ENCODE peak calls at places on chromosomes 5 and 9, in five cellular contexts. W is MCF 10A; L is GM13977; X is CD8-positive, alpha-beta T cell; S is Calu3. I is an unnamed sample.

GRCh38 chr5:53997736-53998627 is 312.4 kb downstream of the ARL15 start:
- DNase-seq in L (no peak), W (no peak), S (no peak), X (no peak), I (no peak)

GRCh38 chr9:126498331-126498730 is 115.4 kb upstream of the LMX1B start:
- DNase-seq in S (no peak), W (no peak), X (no peak), L (no peak), I (no peak)

GRCh38 chr5:158609328-158609727 is 490.4 kb downstream of the EBF1 start:
- DNase-seq in S (no peak), W (no peak), X (no peak), L (no peak), I (no peak)

GRCh38 chr5:3281346-3281745 is 314.3 kb upstream of the IRX1 start:
- DNase-seq in W (no peak), S (no peak), X (no peak), L (no peak), I (no peak)

GRCh38 chr5:170426149-170426767 is 37.1 kb upstream of the KCNMB1 start:
- DNase-seq in L (peak), S (no peak), X (no peak), W (no peak), I (no peak)

GRCh38 chr9:133149130-133150015 is 14.3 kb downstream of the GBGT1 start:
- DNase-seq in S (peak), W (peak), X (peak), L (peak), I (peak)

GRCh38 chr5:20972419-20972925 is 984.5 kb upstream of the CDH18 start:
- DNase-seq in L (no peak), X (no peak), S (peak), W (peak), I (no peak)

GRCh38 chr9:113955076-113955752 is 79.1 kb downstream of the ZNF618 start:
- DNase-seq in S (no peak), W (peak), L (no peak), X (no peak), I (no peak)

GRCh38 chr5:144162686-144163085 is 7.8 kb downstream of the YIPF5 start:
- DNase-seq in S (no peak), X (no peak), W (no peak), L (no peak), I (no peak)

GRCh38 chr9:75117572-75117971 is 29.3 kb downstream of the OSTF1 start:
- DNase-seq in W (no peak), S (no peak), X (no peak), L (no peak), I (no peak)

GRCh38 chr9:126516936-126517750 is 96.6 kb upstream of the LMX1B start:
- DNase-seq in W (peak), S (peak), L (peak), X (no peak), I (peak)

GRCh38 chr9:128361981-128362646 is 9.1 kb upstream of the URM1 start:
- DNase-seq in S (peak), L (peak), X (peak), W (peak), I (peak)

GRCh38 chr9:132703336-132703735 is 33.1 kb downstream of the GTF3C4 start:
- DNase-seq in W (no peak), X (no peak), L (no peak), S (no peak), I (no peak)

GRCh38 chr5:68418230-68418629 is 202.7 kb downstream of the PIK3R1 start:
- DNase-seq in S (no peak), X (no peak), L (no peak), W (no peak), I (no peak)

GRCh38 chr9:4689013-4689412 is 9.6 kb downstream of the CDC37L1 start:
- DNase-seq in W (no peak), S (no peak), X (no peak), L (no peak), I (no peak)

GRCh38 chr5:169272111-169272510 is 28.8 kb downstream of the SLIT3 start:
- DNase-seq in L (no peak), S (no peak), W (peak), X (no peak), I (no peak)

GRCh38 chr9:115133649-115134048 is 15.7 kb upstream of the TNC start:
- DNase-seq in L (no peak), X (no peak), S (no peak), W (no peak), I (no peak)

GRCh38 chr9:35179347-35180271 is 17.8 kb downstream of the UNC13B start:
- DNase-seq in X (no peak), S (no peak), L (no peak), W (peak), I (no peak)

DNA sequence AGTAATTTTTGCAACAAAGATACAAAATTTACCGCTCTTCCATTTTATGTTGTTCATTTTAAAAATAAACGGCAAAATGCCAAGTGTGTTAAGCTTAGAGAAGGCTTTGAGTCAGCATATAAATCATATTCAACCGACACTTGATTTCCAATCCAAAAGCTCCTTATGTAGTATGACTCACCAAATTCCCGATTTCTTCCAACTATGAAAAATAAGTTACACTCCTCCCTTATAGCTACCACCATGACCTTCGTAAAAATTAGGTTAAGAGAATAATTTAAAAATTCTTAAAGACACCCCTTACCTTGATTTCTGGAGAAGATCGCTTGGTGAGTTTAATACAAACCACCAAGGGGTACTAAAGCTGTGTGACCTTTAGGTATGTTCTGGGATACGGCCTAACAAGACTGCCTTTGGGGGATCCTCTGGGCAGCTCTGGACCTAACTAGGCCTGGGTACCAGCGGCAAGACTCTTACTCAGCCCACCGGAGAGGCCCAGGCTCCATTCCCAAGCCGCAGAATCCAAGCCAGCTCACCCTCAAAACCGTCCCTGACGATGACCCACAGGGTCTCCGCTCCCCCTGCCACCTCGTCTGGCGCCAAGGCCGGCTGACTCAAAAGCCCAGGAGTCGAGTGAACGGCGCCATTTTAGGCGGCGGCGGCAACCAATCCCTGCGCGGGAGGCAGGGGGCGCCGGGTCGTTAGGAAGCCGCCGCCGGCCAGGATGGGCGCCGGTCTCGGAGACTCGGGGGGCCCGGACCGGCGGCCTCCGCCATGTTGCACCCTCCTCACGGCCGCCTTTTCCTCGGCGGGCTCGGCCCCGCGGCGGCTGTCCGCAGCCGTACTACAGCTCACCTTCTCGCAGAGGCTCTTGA is 731 bp downstream of the PPP2CA start:
- DNase-seq in L (peak), W (peak), S (peak), X (peak), I (peak)
- TF ChIP-seq CTCF in L (peak), W (no peak), S (peak), X (no peak), I (no peak)

GRCh38 chr5:165616550-165617430 is 2111.4 kb downstream of the MAT2B start:
- DNase-seq in X (no peak), W (peak), S (peak), L (no peak), I (no peak)
- TF ChIP-seq CTCF in X (no peak), W (peak), S (no peak), L (no peak), I (no peak)

GRCh38 chr5:83133797-83134196 is 56.5 kb downstream of the XRCC4 start:
- DNase-seq in W (no peak), L (no peak), S (no peak), X (no peak), I (no peak)
- TF ChIP-seq CTCF in W (no peak), L (no peak), S (no peak), X (no peak), I (no peak)

GRCh38 chr9:73179594-73179993 is 27.9 kb downstream of the ANXA1 start:
- DNase-seq in W (peak), X (no peak), L (no peak), S (peak), I (no peak)

GRCh38 chr9:73180373-73180772 is 28.7 kb downstream of the ANXA1 start:
- DNase-seq in L (no peak), W (peak), X (no peak), S (no peak), I (no peak)

DNA sequence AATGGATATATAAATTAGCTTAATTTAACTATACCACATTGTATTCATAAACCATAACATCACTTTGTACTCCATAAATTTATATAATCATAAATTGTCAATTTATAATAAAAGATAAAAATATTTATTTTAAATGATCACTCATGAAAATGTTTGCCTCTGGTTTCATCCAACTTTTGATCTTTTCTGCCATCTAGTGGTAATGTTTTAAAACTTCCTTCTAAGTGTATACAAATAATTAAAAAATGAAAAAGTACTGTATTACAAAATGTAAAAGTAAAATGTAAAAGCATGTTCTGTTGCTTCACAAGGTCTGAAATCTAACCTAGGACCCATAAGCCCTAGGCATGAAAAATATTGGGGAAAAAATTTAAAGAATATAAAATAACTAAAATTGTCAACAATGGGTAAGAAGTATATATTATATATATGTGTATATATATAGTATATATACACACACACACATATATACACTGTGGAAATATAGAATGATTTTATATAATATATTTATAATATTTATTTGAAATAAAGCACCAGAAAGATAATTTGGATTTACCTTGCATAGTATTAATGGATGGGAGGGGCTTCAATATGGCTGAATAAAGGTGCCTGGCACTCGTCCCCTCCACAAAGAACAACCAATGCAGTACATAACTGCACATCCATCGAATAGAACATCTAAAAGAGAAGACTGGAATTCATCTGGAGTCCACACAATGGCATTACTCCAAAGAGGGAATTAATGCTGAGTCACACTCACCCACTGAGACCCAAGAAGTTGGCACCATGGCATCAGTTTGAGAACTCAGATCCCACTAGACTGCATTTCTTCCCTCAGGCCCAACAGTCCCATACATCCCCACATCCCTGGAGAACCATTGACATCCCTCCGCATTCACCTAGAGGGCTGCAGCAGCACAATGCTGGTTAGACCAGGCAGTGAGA is 32.5 kb downstream of the ANXA1 start:
- DNase-seq in X (no peak), L (peak), W (peak), S (no peak), I (no peak)
- TF ChIP-seq CTCF in X (peak), L (peak), W (peak), S (no peak), I (peak)

GRCh38 chr5:11306365-11306764 is 545.3 kb upstream of the DAP start:
- DNase-seq in L (no peak), W (no peak), S (no peak), X (no peak), I (no peak)

GRCh38 chr5:11311272-11311671 is 550.2 kb upstream of the DAP start:
- DNase-seq in L (no peak), W (no peak), X (no peak), S (no peak), I (no peak)

GRCh38 chr5:11310158-11310557 is 549.1 kb upstream of the DAP start:
- DNase-seq in W (no peak), S (no peak), L (no peak), X (no peak), I (no peak)

GRCh38 chr5:11311731-11312130 is 550.7 kb upstream of the DAP start:
- DNase-seq in S (no peak), W (no peak), L (no peak), X (no peak), I (no peak)
- TF ChIP-seq CTCF in S (no peak), W (no peak), L (no peak), X (no peak), I (no peak)

GRCh38 chr9:117354252-117354847 is 60.5 kb downstream of the ASTN2 start:
- DNase-seq in L (no peak), X (no peak), W (no peak), S (no peak), I (no peak)
- TF ChIP-seq CTCF in L (no peak), X (no peak), W (no peak), S (no peak), I (no peak)